ENCODE peak calls at places on chromosomes 1 and 21, in nine cellular contexts. Y is endothelial cell of umbilical vein, B is GM20000, L is mesothelial cell of epicardium, R is epithelial cell of esophagus, C is body of pancreas, D is AG04449, F is HFF-Myc, X is sigmoid colon. T is an unnamed sample.
A peak's percentile ranks its signal among the peaks of the same experiment; 100 is the strongest.

GRCh38 chr1:72186733-72187307 is 95.5 kb downstream of the NEGR1 start:
- DNase-seq in D (no peak), L (no peak), X (no peak), B (no peak), C (no peak), F (no peak), Y (peak; percentile 51), R (peak; percentile 28), T (no peak)

GRCh38 chr1:166237675-166238074 is 70.9 kb upstream of the FAM78B start:
- DNase-seq in C (no peak), D (no peak), B (no peak), X (no peak), L (no peak), R (no peak), Y (no peak), F (no peak), T (no peak)

GRCh38 chr1:180415985-180416633 is 86.3 kb downstream of the ACBD6 start:
- DNase-seq in B (peak; percentile 7), R (peak; percentile 49), Y (peak; percentile 41), F (no peak), X (no peak), C (no peak), L (no peak), D (no peak), T (no peak)

GRCh38 chr1:174775621-174776020 is 224.1 kb upstream of the CACYBP start:
- DNase-seq in R (no peak), F (no peak), D (no peak), L (no peak), X (no peak), C (no peak), B (no peak), Y (no peak), T (no peak)

GRCh38 chr1:46188295-46189030 is 9.8 kb downstream of the POMGNT1 start:
- DNase-seq in L (no peak), B (no peak), C (no peak), F (no peak), D (no peak), Y (no peak), X (no peak), R (peak; percentile 54), T (no peak)

GRCh38 chr1:77866296-77866695 is 22.1 kb upstream of the NEXN start:
- DNase-seq in C (no peak), X (no peak), Y (no peak), D (no peak), L (no peak), B (no peak), R (peak; percentile 24), F (no peak), T (no peak)

GRCh38 chr1:64242895-64243756 is 39.7 kb downstream of the UBE2U start:
- DNase-seq in D (no peak), C (no peak), B (no peak), F (peak; percentile 33), X (no peak), Y (peak; percentile 46), L (no peak), R (peak; percentile 50), T (no peak)

GRCh38 chr21:34795152-34796141 is 126.7 kb downstream of the CLIC6 start:
- DNase-seq in F (no peak), R (peak; percentile 88), C (peak; percentile 42), Y (peak; percentile 10), B (no peak), X (no peak), L (no peak), D (no peak), T (no peak)

GRCh38 chr1:156119503-156120209 is 5.1 kb downstream of the LMNA start:
- DNase-seq in X (peak; percentile 86), C (peak; percentile 57), D (no peak), Y (peak; percentile 53), F (no peak), R (peak; percentile 77), B (no peak), L (no peak), T (no peak)

GRCh38 chr1:193525411-193525810 is 339.0 kb upstream of the B3GALT2 start:
- DNase-seq in Y (no peak), D (no peak), C (no peak), X (no peak), B (no peak), F (no peak), L (no peak), R (no peak), T (no peak)

GRCh38 chr1:208837242-208837641 is 593.1 kb upstream of the PLXNA2 start:
- DNase-seq in X (no peak), L (no peak), C (no peak), Y (no peak), F (no peak), D (no peak), B (no peak), R (peak; percentile 68), T (no peak)

GRCh38 chr1:41462680-41463004 is 21.8 kb downstream of the EDN2 start:
- DNase-seq in X (no peak), R (no peak), F (no peak), L (no peak), B (no peak), D (no peak), Y (no peak), C (no peak), T (no peak)
- TF ChIP-seq CTCF in X (no peak), R (no peak), F (no peak), L (no peak), B (no peak), D (no peak), Y (no peak), C (no peak), T (no peak)

DNA sequence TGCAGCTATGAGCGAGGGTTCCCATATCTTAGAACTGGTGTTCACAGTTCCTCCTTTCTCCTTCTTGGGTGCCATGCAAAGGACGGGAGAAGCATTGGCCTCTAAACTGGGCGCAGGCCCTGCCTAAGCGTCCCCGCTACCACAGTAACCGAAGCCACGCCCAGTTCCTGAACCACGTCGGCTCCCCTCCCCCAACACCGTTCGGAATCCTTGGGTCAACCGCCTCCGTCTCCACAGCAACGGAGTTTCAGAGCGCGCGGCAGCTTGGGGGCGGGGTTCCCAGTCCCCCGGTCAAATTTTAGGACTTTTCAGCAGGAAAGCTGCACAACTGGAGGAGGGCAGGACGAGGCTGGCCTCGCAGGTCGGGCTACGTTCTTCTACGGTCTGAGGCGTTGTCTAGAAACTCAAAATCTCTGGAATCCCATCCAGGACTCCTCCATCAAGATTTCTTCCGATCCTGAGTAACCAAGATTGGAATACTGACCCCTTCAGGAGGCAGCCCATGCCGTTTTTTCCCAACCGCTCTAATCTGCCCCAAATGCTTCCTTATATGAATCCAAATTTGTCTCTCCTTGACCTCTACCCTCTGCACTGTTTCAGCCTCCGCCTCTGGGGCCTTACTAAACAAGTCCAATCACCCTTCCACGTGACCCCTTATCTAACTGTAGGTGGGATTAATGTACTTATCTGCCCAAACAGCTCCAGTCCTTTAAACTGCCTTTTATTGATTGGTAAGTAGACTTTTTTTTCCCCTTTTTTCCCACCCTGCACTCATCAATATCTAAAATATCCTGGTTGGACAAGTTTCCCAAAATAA is at the start of gene SPAG17:
- DNase-seq in C (peak; percentile 89), Y (peak; percentile 11), L (peak; percentile 69), F (peak; percentile 62), R (peak; percentile 72), X (no peak), D (no peak), B (peak; percentile 27), T (no peak)
- TF ChIP-seq CTCF in C (no peak), Y (no peak), L (no peak), F (peak; percentile 53), R (peak; percentile 17), X (no peak), D (peak; percentile 13), B (no peak), T (no peak)

DNA sequence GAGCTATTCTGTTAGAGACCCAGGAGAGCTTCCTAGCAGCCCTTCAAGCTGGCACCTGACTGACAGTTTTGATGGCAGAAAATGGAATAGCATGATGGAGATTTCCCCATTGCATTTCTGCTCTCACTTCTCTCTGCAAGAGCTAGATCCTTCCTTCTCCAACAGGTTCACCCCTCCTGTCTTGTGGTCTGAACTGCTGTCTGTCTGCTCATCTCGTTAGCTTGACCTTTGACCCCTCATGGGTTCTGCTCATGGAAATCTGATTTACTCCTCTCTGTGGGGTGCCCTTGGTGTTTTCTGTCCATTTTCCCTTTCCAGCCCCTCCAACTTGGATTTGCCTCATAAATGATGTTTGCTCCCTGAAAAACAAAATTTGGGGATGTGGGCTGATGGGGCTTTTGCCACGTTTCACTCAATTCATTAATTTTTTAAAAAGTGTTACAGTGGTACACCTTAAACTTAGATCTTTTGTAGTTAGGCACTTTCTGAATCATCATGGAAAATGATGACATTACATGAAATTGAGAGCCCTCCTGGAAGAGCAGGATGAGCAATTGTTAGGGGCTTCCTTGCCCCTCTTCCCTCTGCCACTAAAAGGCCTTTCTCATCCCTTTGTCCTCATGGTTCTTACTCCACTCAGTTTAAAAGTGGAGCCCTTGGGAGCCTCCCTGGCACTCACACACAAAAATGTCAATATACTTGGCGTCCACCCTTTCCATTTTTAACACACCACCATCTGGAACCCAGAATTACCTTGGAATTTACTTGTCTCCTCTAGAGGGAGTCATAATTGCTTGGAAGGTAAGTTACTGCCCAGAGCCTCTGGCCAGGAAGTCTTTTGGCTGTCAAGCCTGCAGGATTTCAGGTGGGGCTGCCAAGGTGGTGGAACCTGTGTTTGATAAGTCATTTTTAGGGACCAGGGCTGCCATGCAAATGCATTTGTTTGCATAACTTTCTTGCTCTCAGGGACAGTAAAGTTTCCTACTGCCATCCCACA is 31.9 kb upstream of the IL19 start:
- DNase-seq in D (no peak), C (peak; percentile 52), R (peak; percentile 61), L (no peak), Y (no peak), F (no peak), X (no peak), B (no peak), T (no peak)
- TF ChIP-seq CTCF in D (peak; percentile 20), C (no peak), R (peak; percentile 45), L (no peak), Y (peak; percentile 7), F (peak; percentile 49), X (no peak), B (no peak), T (no peak)

GRCh38 chr1:42736152-42736551 is 3.9 kb downstream of the CLDN19 start:
- DNase-seq in F (no peak), L (no peak), R (peak; percentile 51), X (no peak), Y (no peak), C (no peak), D (no peak), B (peak; percentile 46), T (no peak)

GRCh38 chr1:42738678-42739226 is 1.3 kb downstream of the CLDN19 start:
- DNase-seq in B (peak; percentile 13), F (no peak), L (no peak), Y (no peak), D (no peak), X (no peak), C (no peak), R (peak; percentile 42), T (no peak)

GRCh38 chr1:42737986-42738677 is 1.9 kb downstream of the CLDN19 start:
- DNase-seq in X (no peak), F (no peak), C (no peak), R (no peak), B (no peak), Y (no peak), D (no peak), L (no peak), T (no peak)

GRCh38 chr1:42736571-42737200 is 3.4 kb downstream of the CLDN19 start:
- DNase-seq in D (no peak), X (no peak), F (no peak), L (no peak), R (no peak), C (no peak), B (peak; percentile 13), Y (no peak), T (no peak)

DNA sequence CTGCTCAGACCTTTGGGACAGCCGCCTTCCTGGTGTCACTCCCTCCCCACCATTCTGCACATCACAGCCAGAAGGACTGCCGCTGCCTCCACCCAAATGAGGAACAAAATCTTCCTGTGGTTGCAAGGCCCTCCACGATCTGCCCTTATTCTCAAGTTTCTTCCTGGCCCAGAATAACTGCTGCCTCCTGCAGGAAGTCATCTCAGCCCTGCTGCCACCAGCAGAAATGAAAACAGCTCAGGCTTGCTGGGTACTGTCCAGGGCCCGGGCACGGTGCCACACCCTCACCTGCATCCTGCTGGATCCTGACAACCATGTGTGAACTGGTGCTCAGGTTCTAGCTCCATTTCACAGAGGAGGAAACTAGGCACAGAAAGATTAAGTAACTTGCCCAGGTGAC is 2.8 kb downstream of the CLDN19 start:
- DNase-seq in C (peak; percentile 79), D (no peak), R (peak; percentile 58), L (no peak), F (no peak), B (peak; percentile 65), X (no peak), Y (no peak), T (no peak)
- TF ChIP-seq CTCF in C (no peak), D (no peak), R (peak; percentile 36), L (no peak), F (no peak), B (no peak), X (no peak), Y (no peak), T (no peak)